ENCODE peak calls at places on chromosome 14, in six cellular contexts. Y is stomach, J is HepG2, A is transverse colon, M is K562, R is HCT116. U is an unnamed sample.
A peak's percentile ranks its signal among the peaks of the same experiment; 100 is the strongest.

GRCh38 chr14:33679025-33679424 is 271.8 kb downstream of the EGLN3 start:
- DNase-seq in A (no peak), Y (no peak), J (no peak), R (no peak), M (no peak), U (no peak)

GRCh38 chr14:59276235-59276634 is 87.8 kb downstream of the DAAM1 start:
- DNase-seq in J (no peak), M (no peak), R (no peak), A (no peak), Y (no peak), U (no peak)

GRCh38 chr14:55349565-55349964 is 62.1 kb downstream of the ATG14 start:
- DNase-seq in J (no peak), R (no peak), M (no peak), Y (no peak), A (peak; percentile 69), U (no peak)

GRCh38 chr14:90815817-90816662 is at the start of gene TTC7B:
- DNase-seq in A (peak; percentile 43), R (no peak), J (no peak), M (peak; percentile 57), Y (peak; percentile 51), U (peak; percentile 79)

GRCh38 chr14:85587152-85587697 is 57.3 kb downstream of the FLRT2 start:
- DNase-seq in R (no peak), J (no peak), A (no peak), Y (no peak), M (no peak), U (no peak)

GRCh38 chr14:60214415-60215126 is 34.5 kb upstream of the PPM1A start:
- DNase-seq in J (no peak), R (no peak), Y (no peak), M (no peak), A (no peak), U (no peak)

GRCh38 chr14:21025374-21026151 is 702 bp upstream of the NDRG2 start:
- DNase-seq in J (no peak), A (peak; percentile 63), M (peak; percentile 53), Y (peak; percentile 35), R (no peak), U (no peak)

GRCh38 chr14:45906257-45906656 is 653.3 kb upstream of the MIS18BP1 start:
- DNase-seq in M (no peak), J (no peak), Y (no peak), A (no peak), R (no peak), U (no peak)

GRCh38 chr14:101473795-101474562 is 87.3 kb upstream of the DIO3 start:
- DNase-seq in Y (peak; percentile 8), A (no peak), M (no peak), R (no peak), J (no peak), U (no peak)

GRCh38 chr14:36663404-36664321 is 2.0 kb downstream of the PAX9 start:
- DNase-seq in A (no peak), J (no peak), R (no peak), M (no peak), Y (no peak), U (no peak)

GRCh38 chr14:100692859-100693558 is 33.7 kb upstream of the DLK1 start:
- DNase-seq in Y (no peak), A (no peak), M (no peak), J (peak; percentile 65), R (peak; percentile 91), U (no peak)

GRCh38 chr14:88868558-88869159 is 44.2 kb downstream of the TTC8 start:
- DNase-seq in M (peak; percentile 27), J (peak; percentile 12), A (no peak), R (peak; percentile 24), Y (no peak), U (no peak)

DNA sequence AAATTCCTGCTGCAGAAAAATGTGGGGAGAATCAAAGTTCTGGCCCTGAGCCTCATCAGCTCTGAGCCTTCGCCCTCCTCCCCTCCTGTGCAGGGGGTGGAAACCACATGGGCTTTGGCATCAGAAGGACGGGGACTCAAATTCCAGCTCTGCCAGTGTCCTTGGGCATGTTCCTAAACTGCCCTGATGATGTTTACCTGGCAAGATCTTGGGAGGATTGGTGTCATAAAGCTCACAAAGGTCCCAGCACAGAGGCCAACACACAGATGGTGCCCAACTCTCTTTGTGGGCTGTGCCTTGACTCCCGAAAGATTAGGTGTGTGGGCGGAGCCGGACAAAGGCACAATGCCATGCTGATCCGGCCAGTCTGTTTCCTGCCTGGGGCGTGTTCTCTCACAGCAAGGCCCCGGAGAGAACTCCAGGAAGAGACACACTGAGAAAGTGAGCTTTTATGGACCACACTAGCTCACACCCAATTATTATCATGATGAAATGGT is 20.5 kb upstream of the CLMN start:
- DNase-seq in A (peak; percentile 93), Y (peak; percentile 93), M (no peak), J (peak; percentile 61), R (no peak), U (no peak)
- TF ChIP-seq POLR2A in A (no peak), Y (no peak), M (no peak), J (no peak), R (no peak), U (no peak)

DNA sequence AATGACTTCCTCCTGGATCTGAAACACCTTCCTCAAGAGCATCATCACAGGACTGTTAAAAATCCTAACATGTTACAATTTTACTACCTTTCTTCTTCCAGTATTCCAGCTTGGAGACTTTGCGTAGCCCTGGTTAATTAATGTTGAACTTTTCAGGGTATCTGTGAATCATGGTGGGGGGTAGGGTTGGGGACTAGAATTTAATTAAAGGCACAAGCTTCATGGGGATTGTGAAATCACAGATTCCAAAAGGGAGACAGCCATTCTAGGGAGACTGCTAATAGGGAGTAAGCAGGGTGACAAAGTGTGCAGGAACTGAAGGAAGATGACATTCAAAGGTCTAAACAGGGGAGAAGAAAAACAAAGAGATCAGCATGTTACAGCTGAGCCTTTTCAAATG is 581.9 kb downstream of the DIO2 start:
- DNase-seq in M (no peak), A (no peak), J (no peak), R (no peak), Y (no peak), U (no peak)
- TF ChIP-seq POLR2AphosphoS5 in M (no peak), A (no peak), J (no peak), R (no peak), Y (no peak), U (no peak)

GRCh38 chr14:78259831-78260230 is 89.7 kb downstream of the NRXN3 start:
- DNase-seq in R (no peak), J (no peak), M (no peak), Y (no peak), A (no peak), U (no peak)
- TF ChIP-seq POLR2A in R (no peak), J (no peak), M (no peak), Y (no peak), A (no peak), U (no peak)

DNA sequence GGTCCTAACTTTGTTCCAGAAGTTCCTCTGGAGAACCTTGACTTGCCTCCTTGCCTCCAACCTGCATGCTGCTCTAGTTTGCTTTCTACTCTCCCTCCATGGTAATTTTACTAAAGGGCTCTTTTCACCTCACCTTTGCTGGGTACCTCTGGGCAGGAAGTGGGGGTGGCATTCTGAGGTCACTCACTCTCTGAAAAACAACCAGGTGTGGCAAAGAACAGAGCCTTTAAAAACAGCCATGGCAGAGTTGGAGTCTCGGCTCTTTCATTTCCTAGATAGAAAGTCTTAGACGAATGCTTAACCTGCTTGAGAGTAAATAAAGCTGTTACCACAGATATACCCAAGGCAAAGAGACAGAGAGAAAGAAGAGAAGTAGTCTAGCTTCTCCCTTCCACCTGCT is 827.9 kb downstream of the BCL11B start:
- DNase-seq in A (no peak), M (no peak), Y (no peak), R (no peak), J (no peak), U (no peak)
- TF ChIP-seq POLR2AphosphoS5 in A (no peak), M (no peak), Y (no peak), R (no peak), J (no peak), U (no peak)

DNA sequence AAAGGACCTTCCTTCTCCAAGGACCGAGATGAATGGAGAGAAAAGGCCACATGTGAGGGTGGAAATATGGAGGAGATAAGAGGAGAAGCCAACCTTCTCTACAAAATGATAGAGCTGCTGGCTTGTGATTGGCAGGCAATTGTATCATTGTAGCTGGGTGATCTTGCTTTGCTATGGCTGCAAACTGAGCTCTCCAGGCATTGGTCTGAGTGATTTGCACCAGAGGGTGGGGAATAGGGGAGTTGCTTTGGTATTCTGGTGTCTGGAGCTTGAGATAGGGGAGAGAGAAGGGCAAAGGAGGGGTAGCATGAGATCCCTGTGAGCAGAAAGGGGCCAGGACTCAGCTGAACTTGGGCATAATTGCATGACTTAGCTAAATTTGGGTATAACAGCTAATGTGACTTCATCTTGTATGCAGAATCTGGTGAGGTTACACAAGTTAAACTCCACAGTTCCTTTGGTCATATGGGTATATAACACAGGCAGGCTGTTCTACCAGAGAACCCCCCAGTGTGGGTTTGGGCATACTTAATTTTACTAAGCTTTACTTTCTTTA is 72.0 kb downstream of the FOS start:
- DNase-seq in A (no peak), M (peak; percentile 35), Y (no peak), J (no peak), R (no peak), U (no peak)
- TF ChIP-seq POLR2A in A (no peak), M (no peak), Y (no peak), J (no peak), R (no peak), U (no peak)

DNA sequence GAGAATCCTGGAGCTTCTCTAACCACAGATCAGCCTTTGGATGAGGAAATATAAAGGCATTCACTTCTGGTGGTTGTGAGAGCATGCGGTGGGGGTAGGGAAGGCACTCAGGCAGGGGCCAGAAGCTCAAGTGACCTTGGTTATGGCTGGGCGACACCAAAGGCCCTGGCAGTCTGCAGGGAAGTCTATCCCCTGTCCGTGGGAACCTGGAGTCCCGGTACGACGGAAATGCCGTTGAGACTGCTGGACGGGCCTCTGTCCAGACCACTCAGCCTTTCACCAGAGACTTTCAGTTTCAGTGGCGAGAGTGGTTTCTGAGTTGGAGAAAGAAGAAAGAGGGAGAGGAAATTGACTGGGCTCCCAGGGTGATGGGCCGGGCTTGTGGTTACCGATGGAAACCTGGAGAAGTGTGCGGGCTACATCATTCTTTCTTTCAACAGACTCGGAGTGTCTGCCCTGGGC is 20.9 kb downstream of the ISCA2 start:
- DNase-seq in A (peak; percentile 20), R (no peak), Y (no peak), J (peak; percentile 25), M (no peak), U (no peak)
- TF ChIP-seq POLR2AphosphoS5 in A (no peak), R (no peak), Y (no peak), J (no peak), M (no peak), U (no peak)

GRCh38 chr14:61471297-61471980 is 150.1 kb downstream of the PRKCH start:
- DNase-seq in Y (no peak), A (no peak), R (no peak), J (no peak), M (no peak), U (no peak)

GRCh38 chr14:61470261-61470953 is 149.0 kb downstream of the PRKCH start:
- DNase-seq in Y (no peak), R (no peak), J (no peak), A (no peak), M (no peak), U (no peak)

GRCh38 chr14:61472801-61473376 is 151.5 kb downstream of the PRKCH start:
- DNase-seq in R (no peak), J (no peak), M (no peak), Y (no peak), A (peak; percentile 47), U (no peak)

GRCh38 chr14:61470954-61471279 is 149.5 kb downstream of the PRKCH start:
- DNase-seq in A (no peak), J (no peak), R (no peak), Y (no peak), M (no peak), U (no peak)

GRCh38 chr14:61472025-61472672 is 150.8 kb downstream of the PRKCH start:
- DNase-seq in R (no peak), Y (no peak), J (peak; percentile 90), M (no peak), A (no peak), U (no peak)
- TF ChIP-seq POLR2A in R (no peak), Y (no peak), J (no peak), M (no peak), A (no peak), U (no peak)